ENCODE peak calls at places on chromosomes 11 and 22, in nine cellular contexts. One of them, this sample, is unnamed. For H3K36me3, the result is how much of the 10 kb centered on the place peaks cover.

GRCh38 chr11:69049490-69049867 is 747 bp downstream of the TPCN2 start:
- DNase-seq in heart left ventricle: no peak
- DNase-seq in colonic mucosa: no peak
- DNase-seq in DND-41: peak
- DNase-seq in brain microvascular endothelial cell: no peak
- DNase-seq in cardiac muscle cell: no peak
- DNase-seq in psoas muscle: no peak
- DNase-seq in left ventricle myocardium inferior: no peak
- DNase-seq in PC-3: no peak
- DNase-seq in this sample: no peak

GRCh38 chr22:37896181-37896592 is 9.9 kb upstream of the MICALL1 start:
- DNase-seq in heart left ventricle: no peak
- DNase-seq in colonic mucosa: peak
- DNase-seq in DND-41: peak
- DNase-seq in brain microvascular endothelial cell: no peak
- DNase-seq in cardiac muscle cell: peak
- DNase-seq in psoas muscle: no peak
- DNase-seq in left ventricle myocardium inferior: no peak
- DNase-seq in PC-3: peak
- DNase-seq in this sample: no peak

GRCh38 chr22:17241571-17242310 is 22.5 kb upstream of the ADA2 start:
- DNase-seq in heart left ventricle: no peak
- DNase-seq in colonic mucosa: no peak
- DNase-seq in DND-41: no peak
- DNase-seq in brain microvascular endothelial cell: no peak
- DNase-seq in cardiac muscle cell: peak
- DNase-seq in psoas muscle: peak
- DNase-seq in left ventricle myocardium inferior: no peak
- DNase-seq in PC-3: no peak
- DNase-seq in this sample: no peak

GRCh38 chr11:39681428-39681827 is 1778.0 kb downstream of the LRRC4C start:
- DNase-seq in heart left ventricle: no peak
- DNase-seq in colonic mucosa: no peak
- DNase-seq in DND-41: no peak
- DNase-seq in brain microvascular endothelial cell: no peak
- DNase-seq in cardiac muscle cell: no peak
- DNase-seq in psoas muscle: no peak
- DNase-seq in left ventricle myocardium inferior: no peak
- DNase-seq in PC-3: no peak
- DNase-seq in this sample: no peak

GRCh38 chr11:45285931-45286632 is at the start of gene SYT13:
- DNase-seq in heart left ventricle: no peak
- DNase-seq in colonic mucosa: peak
- DNase-seq in DND-41: no peak
- DNase-seq in brain microvascular endothelial cell: no peak
- DNase-seq in cardiac muscle cell: peak
- DNase-seq in psoas muscle: no peak
- DNase-seq in left ventricle myocardium inferior: no peak
- DNase-seq in PC-3: no peak
- DNase-seq in this sample: no peak

GRCh38 chr11:37973926-37974325 is 1375.9 kb upstream of the RAG2 start:
- DNase-seq in heart left ventricle: no peak
- DNase-seq in colonic mucosa: no peak
- DNase-seq in DND-41: no peak
- DNase-seq in brain microvascular endothelial cell: peak
- DNase-seq in cardiac muscle cell: peak
- DNase-seq in psoas muscle: no peak
- DNase-seq in left ventricle myocardium inferior: no peak
- DNase-seq in PC-3: no peak
- DNase-seq in this sample: no peak

GRCh38 chr11:107567739-107568335 is 2.3 kb upstream of the ALKBH8 start:
- DNase-seq in heart left ventricle: no peak
- DNase-seq in colonic mucosa: no peak
- DNase-seq in DND-41: no peak
- DNase-seq in brain microvascular endothelial cell: no peak
- DNase-seq in cardiac muscle cell: peak
- DNase-seq in psoas muscle: no peak
- DNase-seq in left ventricle myocardium inferior: no peak
- DNase-seq in PC-3: no peak
- DNase-seq in this sample: no peak

GRCh38 chr11:2579315-2580060 is 120.3 kb downstream of the KCNQ1OT1 start:
- DNase-seq in heart left ventricle: peak
- DNase-seq in colonic mucosa: no peak
- DNase-seq in DND-41: no peak
- DNase-seq in brain microvascular endothelial cell: no peak
- DNase-seq in cardiac muscle cell: no peak
- DNase-seq in psoas muscle: peak
- DNase-seq in left ventricle myocardium inferior: peak
- DNase-seq in PC-3: no peak
- DNase-seq in this sample: no peak

GRCh38 chr22:49617866-49618688 is 209.6 kb downstream of the BRD1 start:
- DNase-seq in heart left ventricle: no peak
- DNase-seq in colonic mucosa: no peak
- DNase-seq in DND-41: no peak
- DNase-seq in brain microvascular endothelial cell: no peak
- DNase-seq in cardiac muscle cell: no peak
- DNase-seq in psoas muscle: peak
- DNase-seq in left ventricle myocardium inferior: peak
- DNase-seq in PC-3: no peak
- DNase-seq in this sample: no peak

GRCh38 chr11:130318031-130318673 is 3.4 kb upstream of the ZBTB44 start:
- DNase-seq in heart left ventricle: no peak
- DNase-seq in colonic mucosa: no peak
- DNase-seq in DND-41: no peak
- DNase-seq in brain microvascular endothelial cell: no peak
- DNase-seq in cardiac muscle cell: no peak
- DNase-seq in psoas muscle: no peak
- DNase-seq in left ventricle myocardium inferior: no peak
- DNase-seq in PC-3: no peak
- DNase-seq in this sample: no peak

GRCh38 chr11:60772666-60773065 is 12.5 kb upstream of the MS4A10 start:
- DNase-seq in heart left ventricle: no peak
- DNase-seq in colonic mucosa: no peak
- DNase-seq in DND-41: no peak
- DNase-seq in brain microvascular endothelial cell: no peak
- DNase-seq in cardiac muscle cell: no peak
- DNase-seq in psoas muscle: no peak
- DNase-seq in left ventricle myocardium inferior: no peak
- DNase-seq in PC-3: no peak
- DNase-seq in this sample: no peak

GRCh38 chr11:69253028-69253427 is 40.9 kb upstream of the MYEOV start:
- DNase-seq in heart left ventricle: no peak
- DNase-seq in colonic mucosa: no peak
- DNase-seq in DND-41: no peak
- DNase-seq in brain microvascular endothelial cell: peak
- DNase-seq in cardiac muscle cell: peak
- DNase-seq in psoas muscle: no peak
- DNase-seq in left ventricle myocardium inferior: no peak
- DNase-seq in PC-3: peak
- DNase-seq in this sample: no peak

GRCh38 chr22:48729499-48730171 is 1098.0 kb downstream of the BRD1 start:
- DNase-seq in heart left ventricle: no peak
- DNase-seq in colonic mucosa: no peak
- DNase-seq in DND-41: no peak
- DNase-seq in brain microvascular endothelial cell: no peak
- DNase-seq in cardiac muscle cell: no peak
- DNase-seq in psoas muscle: no peak
- DNase-seq in left ventricle myocardium inferior: peak
- DNase-seq in PC-3: no peak
- DNase-seq in this sample: no peak

GRCh38 chr11:67504950-67505561 is at the start of gene PITPNM1:
- DNase-seq in heart left ventricle: peak
- DNase-seq in colonic mucosa: peak
- DNase-seq in DND-41: peak
- DNase-seq in brain microvascular endothelial cell: no peak
- DNase-seq in cardiac muscle cell: peak
- DNase-seq in psoas muscle: peak
- DNase-seq in left ventricle myocardium inferior: peak
- DNase-seq in PC-3: peak
- DNase-seq in this sample: peak

GRCh38 chr22:31229402-31230140 is 17.5 kb downstream of the LIMK2 start:
- DNase-seq in heart left ventricle: peak
- DNase-seq in colonic mucosa: peak
- DNase-seq in DND-41: peak
- DNase-seq in brain microvascular endothelial cell: no peak
- DNase-seq in cardiac muscle cell: peak
- DNase-seq in psoas muscle: no peak
- DNase-seq in left ventricle myocardium inferior: peak
- DNase-seq in PC-3: no peak
- DNase-seq in this sample: no peak

GRCh38 chr22:31268281-31268680 is 24.0 kb downstream of the PIK3IP1 start:
- DNase-seq in heart left ventricle: no peak
- DNase-seq in colonic mucosa: no peak
- DNase-seq in DND-41: no peak
- DNase-seq in brain microvascular endothelial cell: no peak
- DNase-seq in cardiac muscle cell: no peak
- DNase-seq in psoas muscle: no peak
- DNase-seq in left ventricle myocardium inferior: no peak
- DNase-seq in PC-3: no peak
- DNase-seq in this sample: no peak

GRCh38 chr11:68140496-68141246 is 19.5 kb upstream of the CHKA start:
- DNase-seq in heart left ventricle: no peak
- DNase-seq in colonic mucosa: no peak
- DNase-seq in DND-41: no peak
- DNase-seq in brain microvascular endothelial cell: no peak
- DNase-seq in cardiac muscle cell: no peak
- DNase-seq in psoas muscle: no peak
- DNase-seq in left ventricle myocardium inferior: no peak
- DNase-seq in PC-3: no peak
- DNase-seq in this sample: no peak

GRCh38 chr22:46619830-46620501 is at the start of gene GRAMD4:
- DNase-seq in heart left ventricle: peak
- DNase-seq in colonic mucosa: no peak
- DNase-seq in DND-41: peak
- DNase-seq in brain microvascular endothelial cell: no peak
- DNase-seq in cardiac muscle cell: peak
- DNase-seq in psoas muscle: peak
- DNase-seq in left ventricle myocardium inferior: peak
- DNase-seq in PC-3: no peak
- DNase-seq in this sample: no peak

GRCh38 chr22:44261861-44262595 is 50.7 kb downstream of the SHISAL1 start:
- DNase-seq in heart left ventricle: peak
- DNase-seq in colonic mucosa: no peak
- DNase-seq in DND-41: no peak
- DNase-seq in brain microvascular endothelial cell: no peak
- DNase-seq in cardiac muscle cell: peak
- DNase-seq in psoas muscle: peak
- DNase-seq in left ventricle myocardium inferior: peak
- DNase-seq in PC-3: no peak
- DNase-seq in this sample: no peak

GRCh38 chr22:43543522-43544281 is 131.9 kb downstream of the MPPED1 start:
- DNase-seq in heart left ventricle: no peak
- DNase-seq in colonic mucosa: no peak
- DNase-seq in DND-41: no peak
- DNase-seq in brain microvascular endothelial cell: no peak
- DNase-seq in cardiac muscle cell: no peak
- DNase-seq in psoas muscle: no peak
- DNase-seq in left ventricle myocardium inferior: no peak
- DNase-seq in PC-3: no peak
- DNase-seq in this sample: no peak

GRCh38 chr11:26045082-26045481 is 286.8 kb upstream of the ANO3 start:
- DNase-seq in heart left ventricle: no peak
- DNase-seq in colonic mucosa: no peak
- DNase-seq in DND-41: no peak
- DNase-seq in brain microvascular endothelial cell: no peak
- DNase-seq in cardiac muscle cell: no peak
- DNase-seq in psoas muscle: no peak
- DNase-seq in left ventricle myocardium inferior: no peak
- DNase-seq in PC-3: peak
- DNase-seq in this sample: no peak

GRCh38 chr11:123253223-123253622 is 58.2 kb upstream of the CLMP start:
- DNase-seq in heart left ventricle: no peak
- DNase-seq in colonic mucosa: no peak
- DNase-seq in DND-41: no peak
- DNase-seq in brain microvascular endothelial cell: no peak
- DNase-seq in cardiac muscle cell: no peak
- DNase-seq in psoas muscle: no peak
- DNase-seq in left ventricle myocardium inferior: no peak
- DNase-seq in PC-3: no peak
- DNase-seq in this sample: no peak

GRCh38 chr11:115201121-115201792 is 303.0 kb downstream of the CADM1 start:
- DNase-seq in heart left ventricle: no peak
- DNase-seq in colonic mucosa: no peak
- DNase-seq in DND-41: no peak
- DNase-seq in brain microvascular endothelial cell: peak
- DNase-seq in cardiac muscle cell: no peak
- DNase-seq in psoas muscle: no peak
- DNase-seq in left ventricle myocardium inferior: no peak
- DNase-seq in PC-3: no peak
- DNase-seq in this sample: no peak

GRCh38 chr11:108734956-108735559 is 70.2 kb downstream of the DDX10 start:
- DNase-seq in heart left ventricle: no peak
- DNase-seq in colonic mucosa: no peak
- DNase-seq in DND-41: no peak
- DNase-seq in brain microvascular endothelial cell: peak
- DNase-seq in cardiac muscle cell: peak
- DNase-seq in psoas muscle: no peak
- DNase-seq in left ventricle myocardium inferior: no peak
- DNase-seq in PC-3: peak
- DNase-seq in this sample: no peak
- TF ChIP-seq CTCF in heart left ventricle: peak
- TF ChIP-seq CTCF in colonic mucosa: peak
- TF ChIP-seq CTCF in DND-41: peak
- TF ChIP-seq CTCF in brain microvascular endothelial cell: peak
- TF ChIP-seq CTCF in cardiac muscle cell: peak
- TF ChIP-seq CTCF in psoas muscle: peak
- TF ChIP-seq CTCF in left ventricle myocardium inferior: peak
- TF ChIP-seq CTCF in PC-3: peak
- TF ChIP-seq CTCF in this sample: peak

GRCh38 chr11:66369073-66369894 is 2.3 kb downstream of the SLC29A2 start:
- DNase-seq in heart left ventricle: no peak
- DNase-seq in colonic mucosa: no peak
- DNase-seq in DND-41: no peak
- DNase-seq in brain microvascular endothelial cell: no peak
- DNase-seq in cardiac muscle cell: no peak
- DNase-seq in psoas muscle: peak
- DNase-seq in left ventricle myocardium inferior: no peak
- DNase-seq in PC-3: no peak
- DNase-seq in this sample: peak
- H3K4me3 ChIP-seq in heart left ventricle: no peak
- H3K4me3 ChIP-seq in colonic mucosa: no peak
- H3K4me3 ChIP-seq in DND-41: no peak
- H3K4me3 ChIP-seq in brain microvascular endothelial cell: no peak
- H3K4me3 ChIP-seq in cardiac muscle cell: no peak
- H3K4me3 ChIP-seq in psoas muscle: peak
- H3K4me3 ChIP-seq in left ventricle myocardium inferior: peak
- H3K4me3 ChIP-seq in PC-3: peak
- H3K4me3 ChIP-seq in this sample: no peak

GRCh38 chr22:35327690-35328471 is 28.2 kb downstream of the TOM1 start:
- DNase-seq in heart left ventricle: no peak
- DNase-seq in colonic mucosa: no peak
- DNase-seq in DND-41: no peak
- DNase-seq in brain microvascular endothelial cell: no peak
- DNase-seq in cardiac muscle cell: no peak
- DNase-seq in psoas muscle: peak
- DNase-seq in left ventricle myocardium inferior: no peak
- DNase-seq in PC-3: no peak
- DNase-seq in this sample: no peak
- H3K36me3 ChIP-seq in heart left ventricle: half or more
- H3K36me3 ChIP-seq in colonic mucosa: under half
- H3K36me3 ChIP-seq in DND-41: half or more
- H3K36me3 ChIP-seq in brain microvascular endothelial cell: half or more
- H3K36me3 ChIP-seq in cardiac muscle cell: under half
- H3K36me3 ChIP-seq in psoas muscle: half or more
- H3K36me3 ChIP-seq in left ventricle myocardium inferior: half or more
- H3K36me3 ChIP-seq in PC-3: under half
- H3K36me3 ChIP-seq in this sample: under half

GRCh38 chr22:27148886-27149470 is 491.6 kb downstream of the MIAT start:
- DNase-seq in heart left ventricle: no peak
- DNase-seq in colonic mucosa: no peak
- DNase-seq in DND-41: no peak
- DNase-seq in brain microvascular endothelial cell: no peak
- DNase-seq in cardiac muscle cell: no peak
- DNase-seq in psoas muscle: no peak
- DNase-seq in left ventricle myocardium inferior: no peak
- DNase-seq in PC-3: no peak
- DNase-seq in this sample: no peak
- TF ChIP-seq CTCF in heart left ventricle: no peak
- TF ChIP-seq CTCF in colonic mucosa: no peak
- TF ChIP-seq CTCF in DND-41: no peak
- TF ChIP-seq CTCF in brain microvascular endothelial cell: no peak
- TF ChIP-seq CTCF in cardiac muscle cell: no peak
- TF ChIP-seq CTCF in psoas muscle: no peak
- TF ChIP-seq CTCF in left ventricle myocardium inferior: no peak
- TF ChIP-seq CTCF in PC-3: no peak
- TF ChIP-seq CTCF in this sample: no peak